ENCODE peak calls at places on chromosomes 1 and 21, in four cellular contexts. D, T, X and E are unnamed samples.

GRCh38 chr1:183812686-183813569 is 8.0 kb downstream of the RGL1 start:
- DNase-seq in D (peak; percentile 83), T (no peak), X (no peak), E (no peak)

GRCh38 chr1:64933296-64934070 is 32.9 kb downstream of the JAK1 start:
- DNase-seq in D (peak; percentile 96), T (no peak), X (peak; percentile 66), E (no peak)

GRCh38 chr1:162984699-162985098 is 84.5 kb upstream of the RGS4 start:
- DNase-seq in D (peak; percentile 94), T (no peak), X (no peak), E (no peak)

GRCh38 chr1:170149241-170149640 is 3.5 kb downstream of the NTMT2 start:
- DNase-seq in D (no peak), T (no peak), X (no peak), E (no peak)

GRCh38 chr1:204516180-204516879 is at the start of gene MDM4:
- DNase-seq in D (peak; percentile 97), T (peak; percentile 94), X (peak; percentile 98), E (peak; percentile 99)

GRCh38 chr1:8134546-8135235 is 108.6 kb upstream of the ERRFI1 start:
- DNase-seq in D (no peak), T (no peak), X (no peak), E (no peak)

GRCh38 chr1:175673236-175674150 is 69.9 kb downstream of the TNR start:
- DNase-seq in D (no peak), T (no peak), X (peak; percentile 92), E (peak; percentile 73)

GRCh38 chr1:113036639-113037321 is 36.2 kb upstream of the LRIG2 start:
- DNase-seq in D (no peak), T (no peak), X (no peak), E (peak; percentile 73)

GRCh38 chr1:236575523-236575922 is 28.8 kb downstream of the HEATR1 start:
- DNase-seq in D (peak; percentile 47), T (no peak), X (no peak), E (no peak)

GRCh38 chr1:38446936-38447335 is 400.3 kb upstream of the POU3F1 start:
- DNase-seq in D (no peak), T (no peak), X (no peak), E (no peak)

GRCh38 chr1:247291835-247292561 is 36.1 kb downstream of the VN1R5 start:
- DNase-seq in D (no peak), T (no peak), X (no peak), E (no peak)

GRCh38 chr1:59776960-59777852 is 37.5 kb upstream of the HOOK1 start:
- DNase-seq in D (peak; percentile 56), T (no peak), X (no peak), E (no peak)

GRCh38 chr1:89754518-89754917 is 66.3 kb upstream of the LRRC8D start:
- DNase-seq in D (peak; percentile 63), T (no peak), X (peak; percentile 14), E (no peak)

GRCh38 chr1:29498126-29499100 is 262.1 kb downstream of the PTPRU start:
- DNase-seq in D (peak; percentile 11), T (no peak), X (no peak), E (no peak)

GRCh38 chr1:156436319-156437043 is 64.1 kb downstream of the MEF2D start:
- DNase-seq in D (no peak), T (no peak), X (no peak), E (no peak)

GRCh38 chr1:154519661-154520060 is 17.4 kb upstream of the SHE start:
- DNase-seq in D (no peak), T (no peak), X (no peak), E (no peak)

GRCh38 chr21:33027401-33028185 is 1.9 kb downstream of the OLIG2 start:
- DNase-seq in D (no peak), T (no peak), X (no peak), E (no peak)

GRCh38 chr1:27138927-27139326 is 16.0 kb downstream of the SLC9A1 start:
- DNase-seq in D (no peak), T (no peak), X (no peak), E (no peak)

GRCh38 chr21:28540514-28540913 is 452.2 kb downstream of the LTN1 start:
- DNase-seq in D (peak; percentile 89), T (no peak), X (no peak), E (no peak)

GRCh38 chr1:116999596-116999995 is 2.0 kb upstream of the CD101 start:
- DNase-seq in D (no peak), T (no peak), X (no peak), E (no peak)

GRCh38 chr1:55402117-55402516 is 187.0 kb upstream of the USP24 start:
- DNase-seq in D (peak; percentile 73), T (no peak), X (no peak), E (no peak)

GRCh38 chr1:28580706-28581530 is 11.1 kb upstream of the RAB42 start:
- DNase-seq in D (peak; percentile 56), T (peak; percentile 60), X (peak; percentile 83), E (peak; percentile 79)

GRCh38 chr21:41769106-41769505 is 2.3 kb upstream of the RIPK4 start:
- DNase-seq in D (no peak), T (no peak), X (no peak), E (no peak)

GRCh38 chr1:184299076-184299790 is 87.6 kb upstream of the C1orf21 start:
- DNase-seq in D (peak; percentile 95), T (no peak), X (no peak), E (no peak)

GRCh38 chr1:1628656-1629429 is 3.1 kb upstream of the MMP23B start:
- DNase-seq in D (no peak), T (peak; percentile 46), X (peak; percentile 51), E (peak; percentile 40)
- TF ChIP-seq CTCF in D (no peak), T (no peak), X (peak; percentile 24), E (no peak)

DNA sequence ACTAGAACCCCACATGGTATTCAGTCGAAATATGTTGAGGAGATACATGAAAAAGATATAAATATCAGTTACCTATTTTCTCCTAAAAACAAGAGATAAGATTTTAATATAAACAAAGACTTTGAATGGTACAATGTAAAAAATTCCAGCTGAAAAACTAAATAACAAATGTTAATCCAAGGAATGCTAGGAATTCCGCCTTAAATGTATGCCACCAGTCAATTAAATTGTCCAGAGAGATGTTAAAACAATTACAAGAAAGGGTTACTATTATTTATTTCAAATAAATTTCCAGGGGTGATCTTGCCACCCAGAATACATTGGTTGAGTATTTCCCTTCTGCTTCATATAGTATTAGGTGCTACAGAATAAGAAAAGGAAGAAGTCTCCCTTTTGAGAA is 4.2 kb downstream of the ADSS2 start:
- DNase-seq in D (no peak), T (no peak), X (no peak), E (no peak)
- H3K4me3 ChIP-seq in D (no peak overlapping the region), T (no peak overlapping the region), X (no peak overlapping the region), E (no peak overlapping the region)

GRCh38 chr1:77281491-77282186 is at the start of gene AK5:
- DNase-seq in D (peak; percentile 48), T (peak; percentile 41), X (no peak), E (peak; percentile 9)

GRCh38 chr1:77282187-77282865 is 507 bp downstream of the AK5 start:
- DNase-seq in D (peak; percentile 35), T (peak; percentile 45), X (no peak), E (no peak)

GRCh38 chr1:77279929-77280328 is 1.9 kb upstream of the AK5 start:
- DNase-seq in D (no peak), T (no peak), X (peak; percentile 38), E (no peak)

GRCh38 chr1:77282866-77283539 is 1.2 kb downstream of the AK5 start:
- DNase-seq in D (peak; percentile 5), T (no peak), X (no peak), E (no peak)

GRCh38 chr1:77280962-77281361 is 857 bp upstream of the AK5 start:
- DNase-seq in D (no peak), T (no peak), X (no peak), E (no peak)
- TF ChIP-seq CTCF in D (no peak), T (no peak), X (no peak), E (no peak)

GRCh38 chr1:201614262-201615015 is 75.5 kb downstream of the NAV1 start:
- DNase-seq in D (peak; percentile 33), T (peak; percentile 62), X (no peak), E (no peak)
- H3K4me3 ChIP-seq in D (no peak overlapping the region), T (no peak overlapping the region), X (no peak overlapping the region), E (no peak overlapping the region)

GRCh38 chr1:192880191-192880590 is 71.4 kb downstream of the RGS2 start:
- DNase-seq in D (no peak), T (no peak), X (no peak), E (no peak)

GRCh38 chr1:192884241-192884640 is 75.4 kb downstream of the RGS2 start:
- DNase-seq in D (no peak), T (no peak), X (no peak), E (no peak)

GRCh38 chr1:192878249-192878648 is 69.4 kb downstream of the RGS2 start:
- DNase-seq in D (peak; percentile 43), T (no peak), X (no peak), E (no peak)

GRCh38 chr1:192877283-192877886 is 68.5 kb downstream of the RGS2 start:
- DNase-seq in D (no peak), T (no peak), X (no peak), E (peak; percentile 10)

DNA sequence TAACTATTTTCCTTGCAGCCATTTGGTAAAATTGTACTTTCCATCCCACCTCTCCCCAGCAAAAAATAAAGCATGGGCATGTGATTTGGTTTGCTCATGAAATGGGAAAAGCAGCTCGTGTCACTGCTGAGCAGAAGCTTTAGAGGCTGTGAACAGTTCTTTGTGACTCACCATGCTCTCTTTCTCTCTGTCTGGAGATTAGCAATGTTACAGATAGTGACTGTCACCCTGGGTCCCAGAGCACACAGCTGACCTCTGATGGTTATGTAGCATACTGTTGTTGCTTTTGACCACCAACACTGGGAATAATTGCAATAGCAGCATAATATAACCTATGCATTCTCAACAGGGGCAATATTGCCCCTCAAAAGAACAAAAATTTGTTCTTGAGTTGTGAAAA is 70.6 kb downstream of the RGS2 start:
- DNase-seq in D (peak; percentile 9), T (no peak), X (no peak), E (no peak)
- TF ChIP-seq CTCF in D (no peak), T (no peak), X (no peak), E (no peak)